ENCODE peak calls at places on chromosome 16, in ten cellular contexts. V is anterior cingulate cortex; H is BJ; L is nephron progenitor cell; N is epithelial cell of esophagus; D is lung; A is activated CD4-positive, alpha-beta T cell treated with anti-CD3 and anti-CD28 coated beads, Interleukin-2, amount 10 ng/mL, durations not matched to agents 7 days and 5 days; R is progenitor cell of endocrine pancreas; Z is heart right ventricle; M is T-helper 9 cell. J is an unnamed sample.

GRCh38 chr16:61900482-61900881 is 135.8 kb downstream of the CDH8 start:
- DNase-seq in V (no peak), Z (no peak), L (no peak), M (no peak), A (no peak), N (peak), D (no peak), R (no peak), H (no peak), J (no peak)

GRCh38 chr16:2811703-2812471 is 5.2 kb upstream of the PRSS21 start:
- DNase-seq in D (no peak), A (no peak), V (no peak), N (no peak), L (no peak), Z (no peak), R (no peak), M (no peak), H (no peak), J (no peak)

GRCh38 chr16:31223044-31223443 is 6.1 kb upstream of the PYDC1 start:
- DNase-seq in M (no peak), Z (no peak), H (no peak), D (no peak), R (no peak), N (no peak), V (no peak), A (no peak), L (no peak), J (no peak)

GRCh38 chr16:31138621-31139578 is 3.4 kb upstream of the PRSS8 start:
- DNase-seq in A (no peak), Z (peak), H (peak), M (no peak), V (no peak), R (no peak), L (no peak), D (peak), N (peak), J (no peak)

GRCh38 chr16:83831451-83831987 is 23.7 kb downstream of the HSBP1 start:
- DNase-seq in L (no peak), V (no peak), M (no peak), D (no peak), N (no peak), A (no peak), H (no peak), Z (no peak), R (no peak), J (no peak)

GRCh38 chr16:57798953-57799618 is 3.2 kb downstream of the KIFC3 start:
- DNase-seq in R (no peak), A (no peak), L (no peak), D (no peak), H (no peak), N (no peak), V (no peak), Z (no peak), M (no peak), J (no peak)

GRCh38 chr16:87581867-87582220 is 20.5 kb upstream of the JPH3 start:
- DNase-seq in H (peak), Z (peak), L (no peak), A (no peak), M (no peak), N (peak), V (no peak), R (no peak), D (peak), J (no peak)

GRCh38 chr16:24834459-24835335 is 11.1 kb upstream of the SLC5A11 start:
- DNase-seq in N (peak), M (no peak), D (no peak), V (no peak), R (no peak), Z (no peak), L (no peak), H (no peak), A (no peak), J (no peak)

GRCh38 chr16:85969591-85969990 is 70.6 kb downstream of the IRF8 start:
- DNase-seq in M (no peak), L (no peak), R (no peak), D (no peak), N (no peak), H (no peak), V (no peak), A (no peak), Z (no peak), J (no peak)

GRCh38 chr16:81492307-81492706 is 47.7 kb downstream of the CMIP start:
- DNase-seq in A (no peak), N (no peak), D (no peak), V (no peak), R (no peak), Z (no peak), H (no peak), L (no peak), M (no peak), J (no peak)

GRCh38 chr16:66899945-66900688 is 18.6 kb downstream of the CDH16 start:
- DNase-seq in M (no peak), V (no peak), D (peak), H (no peak), R (no peak), Z (peak), A (no peak), L (peak), N (peak), J (no peak)

GRCh38 chr16:15677447-15677846 is 27.4 kb downstream of the NDE1 start:
- DNase-seq in R (no peak), N (no peak), V (no peak), A (no peak), Z (no peak), L (no peak), H (no peak), D (no peak), M (no peak), J (no peak)

GRCh38 chr16:8972843-8973586 is 9.3 kb upstream of the USP7 start:
- DNase-seq in N (peak), R (no peak), D (no peak), L (no peak), M (no peak), V (no peak), H (peak), Z (no peak), A (no peak), J (no peak)

GRCh38 chr16:75066861-75067447 is 49.6 kb downstream of the LDHD start:
- DNase-seq in N (no peak), Z (no peak), L (no peak), A (no peak), V (no peak), R (no peak), H (no peak), M (no peak), D (no peak), J (no peak)

J was measured in Right ventricle myocardium inferior.